ENCODE peak calls at places on chromosome 5, in seven cellular contexts. L, D, E, Q, P, I and M are unnamed samples.

GRCh38 chr5:128844354-128844923 is 120.8 kb upstream of the SLC27A6 start:
- DNase-seq in I (peak; percentile 60), E (peak; percentile 11), Q (peak; percentile 28), D (peak; percentile 40), L (no peak), P (no peak), M (peak; percentile 38)

GRCh38 chr5:43294226-43294625 is 19.0 kb downstream of the HMGCS1 start:
- DNase-seq in E (no peak), L (no peak), D (peak; percentile 42), P (no peak), Q (peak; percentile 66), I (peak; percentile 61), M (peak; percentile 71)

GRCh38 chr5:67255881-67256280 is 59.3 kb upstream of the CD180 start:
- DNase-seq in I (peak; percentile 52), E (no peak), D (no peak), Q (no peak), P (no peak), L (no peak), M (no peak)

GRCh38 chr5:179176166-179176565 is 116.0 kb downstream of the ZNF354C start:
- DNase-seq in Q (no peak), I (no peak), L (no peak), D (no peak), E (no peak), P (no peak), M (no peak)

GRCh38 chr5:130874861-130875419 is 290.1 kb downstream of the HINT1 start:
- DNase-seq in D (peak; percentile 71), L (no peak), P (no peak), I (no peak), Q (no peak), E (no peak), M (no peak)

GRCh38 chr5:87252283-87252605 is 15.4 kb upstream of the RASA1 start:
- DNase-seq in E (no peak), P (no peak), D (no peak), L (no peak), I (no peak), Q (no peak), M (no peak)

GRCh38 chr5:460413-460700 is 17.4 kb downstream of the EXOC3 start:
- DNase-seq in Q (no peak), D (no peak), E (no peak), L (no peak), I (no peak), P (no peak), M (no peak)

GRCh38 chr5:14268738-14269137 is 125.6 kb downstream of the TRIO start:
- DNase-seq in D (peak; percentile 42), E (no peak), P (no peak), Q (peak; percentile 50), I (peak; percentile 59), L (no peak), M (peak; percentile 40)

GRCh38 chr5:14143843-14144585 is 872 bp downstream of the TRIO start:
- DNase-seq in Q (no peak), I (no peak), E (no peak), P (peak; percentile 43), L (peak; percentile 65), D (no peak), M (no peak)

GRCh38 chr5:39224196-39224754 is 4.9 kb upstream of the FYB1 start:
- DNase-seq in E (no peak), Q (peak; percentile 5), D (peak; percentile 64), I (peak; percentile 36), L (no peak), P (peak; percentile 63), M (peak; percentile 64)

GRCh38 chr5:125634242-125634835 is 788.9 kb upstream of the GRAMD2B start:
- DNase-seq in E (no peak), L (no peak), I (no peak), D (no peak), P (no peak), Q (no peak), M (no peak)

GRCh38 chr5:30994170-30994569 is 199.3 kb upstream of the CDH6 start:
- DNase-seq in D (no peak), I (no peak), E (no peak), L (no peak), P (no peak), Q (no peak), M (no peak)

GRCh38 chr5:55694152-55694830 is 17.8 kb downstream of the SLC38A9 start:
- DNase-seq in Q (peak; percentile 43), L (peak; percentile 51), E (no peak), P (no peak), D (peak; percentile 56), I (peak; percentile 62), M (peak; percentile 52)

GRCh38 chr5:95562282-95562681 is 7.4 kb downstream of the ARSK start:
- DNase-seq in P (no peak), D (no peak), L (no peak), E (no peak), I (no peak), Q (no peak), M (no peak)

GRCh38 chr5:95794070-95794516 is 28.4 kb downstream of the GLRX start:
- DNase-seq in I (peak; percentile 76), D (no peak), L (no peak), P (no peak), E (peak; percentile 8), Q (peak; percentile 67), M (peak; percentile 86)

GRCh38 chr5:124492444-124493224 is 253.8 kb downstream of the ZNF608 start:
- DNase-seq in Q (no peak), E (no peak), L (no peak), D (no peak), I (no peak), P (no peak), M (no peak)

GRCh38 chr5:3659907-3660306 is 64.3 kb downstream of the IRX1 start:
- DNase-seq in P (no peak), L (no peak), I (peak; percentile 0), D (no peak), Q (peak; percentile 4), E (no peak), M (no peak)

GRCh38 chr5:179222246-179223017 is 122.8 kb downstream of the ADAMTS2 start:
- DNase-seq in P (no peak), E (no peak), Q (no peak), L (no peak), I (no peak), D (no peak), M (no peak)

GRCh38 chr5:159874308-159874707 is 42.0 kb upstream of the ADRA1B start:
- DNase-seq in Q (peak; percentile 43), E (peak; percentile 9), D (peak; percentile 88), L (no peak), P (no peak), I (peak; percentile 44), M (no peak)

GRCh38 chr5:179404321-179405053 is 59.2 kb upstream of the ADAMTS2 start:
- DNase-seq in D (peak; percentile 54), L (no peak), Q (peak; percentile 42), I (peak; percentile 61), E (no peak), P (no peak), M (peak; percentile 39)

GRCh38 chr5:73236541-73237128 is 63.6 kb downstream of the TMEM174 start:
- DNase-seq in L (no peak), Q (no peak), E (no peak), P (no peak), I (no peak), D (no peak), M (no peak)

GRCh38 chr5:73233461-73234151 is 60.6 kb downstream of the TMEM174 start:
- DNase-seq in E (no peak), Q (no peak), P (no peak), D (no peak), I (no peak), L (no peak), M (no peak)

GRCh38 chr5:73233053-73233460 is 60.1 kb downstream of the TMEM174 start:
- DNase-seq in I (no peak), P (no peak), E (no peak), L (no peak), D (no peak), Q (no peak), M (no peak)

GRCh38 chr5:73232266-73233041 is 59.5 kb downstream of the TMEM174 start:
- DNase-seq in I (no peak), L (no peak), P (no peak), E (no peak), D (no peak), Q (no peak), M (no peak)

DNA sequence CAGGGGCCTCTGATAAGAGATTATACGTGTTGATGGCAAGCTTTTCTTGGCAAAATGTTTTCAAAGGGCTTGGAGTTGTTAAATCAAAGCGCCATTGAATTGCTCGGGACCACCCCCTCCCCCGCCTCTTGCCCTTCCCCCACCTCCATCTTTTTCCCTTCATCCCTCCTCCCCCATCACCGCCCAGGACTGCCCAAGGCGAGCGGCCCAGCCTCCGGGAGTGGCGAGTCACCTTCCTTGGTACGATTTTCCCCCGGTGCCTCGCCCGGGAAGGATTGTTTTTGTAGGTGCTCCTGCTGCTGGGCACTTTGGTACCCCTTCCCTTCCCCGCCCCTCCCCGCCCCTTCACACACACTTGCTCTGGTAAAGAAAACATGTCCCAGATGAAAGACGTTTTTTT is 61.2 kb downstream of the TMEM174 start:
- DNase-seq in P (no peak), Q (no peak), D (no peak), E (no peak), L (no peak), I (no peak), M (no peak)
- H3K4me3 ChIP-seq in P (peak overlapping the region; percentile 54), Q (no peak overlapping the region), D (peak overlapping the region; percentile 31), E (no peak overlapping the region), L (no peak overlapping the region), I (no peak overlapping the region), M (no peak overlapping the region)

DNA sequence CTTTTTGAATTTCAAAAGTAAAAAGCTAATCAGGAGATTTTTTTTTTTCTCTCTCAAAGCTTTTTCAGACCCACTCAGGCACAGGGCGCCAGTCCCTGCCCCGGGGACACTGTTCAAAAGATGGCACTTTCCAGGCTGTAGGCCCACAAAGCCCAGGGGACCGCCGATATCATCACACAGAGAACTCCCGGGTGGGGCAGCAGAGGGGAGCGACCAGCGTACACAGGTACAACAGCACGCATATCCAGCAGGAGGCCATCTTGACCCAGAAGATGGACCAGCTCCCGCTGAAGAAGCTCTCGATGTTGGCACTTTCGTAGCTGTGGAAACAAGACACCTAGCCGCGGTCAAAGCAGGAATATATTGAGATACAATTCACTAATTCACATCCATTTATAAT is 108.3 kb downstream of the THBS4 start:
- DNase-seq in Q (no peak), L (peak; percentile 36), E (no peak), P (no peak), I (no peak), D (no peak), M (no peak)
- H3K4me3 ChIP-seq in Q (no peak overlapping the region), L (no peak overlapping the region), E (no peak overlapping the region), P (no peak overlapping the region), I (no peak overlapping the region), D (no peak overlapping the region), M (no peak overlapping the region)

DNA sequence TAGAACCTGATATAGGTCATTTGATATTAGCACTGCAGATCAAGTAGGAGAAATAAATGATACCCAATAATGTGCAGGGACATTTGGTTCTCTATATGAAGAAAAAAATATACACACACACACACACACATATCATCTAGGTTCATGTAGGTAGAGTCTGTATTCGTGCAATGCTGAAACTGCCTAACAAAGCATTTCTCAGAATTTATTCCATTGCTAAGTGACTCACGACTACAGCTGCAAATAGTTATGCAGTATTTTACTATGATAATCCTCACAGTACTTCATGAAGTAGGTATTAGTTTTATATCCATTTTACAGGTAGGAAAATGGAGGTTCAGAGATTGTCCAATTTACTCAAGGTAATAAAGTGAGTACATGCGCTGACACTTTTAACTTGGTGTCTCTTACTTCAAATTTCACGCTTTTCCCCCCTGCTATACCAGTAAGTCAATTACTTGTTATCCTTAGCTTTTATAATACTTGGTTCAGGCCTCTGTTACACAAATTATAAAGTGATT is 2.4 kb downstream of the GIN1 start:
- DNase-seq in P (no peak), D (peak; percentile 36), E (no peak), L (no peak), I (no peak), Q (no peak), M (no peak)
- H3K4me3 ChIP-seq in P (no peak overlapping the region), D (no peak overlapping the region), E (no peak overlapping the region), L (peak overlapping the region; percentile 92), I (no peak overlapping the region), Q (no peak overlapping the region), M (no peak overlapping the region)

GRCh38 chr5:139459451-139459934 is 3.0 kb downstream of the ECSCR start:
- DNase-seq in Q (no peak), P (peak; percentile 50), D (no peak), E (no peak), L (peak; percentile 83), I (no peak), M (no peak)
- H3K4me3 ChIP-seq in Q (no peak overlapping the region), P (no peak overlapping the region), D (no peak overlapping the region), E (no peak overlapping the region), L (peak overlapping the region; percentile 16), I (no peak overlapping the region), M (no peak overlapping the region)